ENCODE peak calls at places on chromosomes 7 and 10, in five cellular contexts. R, E, F, Y and X are unnamed samples.

GRCh38 chr10:21517134-21517982 is 8.1 kb downstream of the SKIDA1 start:
- DNase-seq in R (peak), E (peak), F (no peak), Y (no peak), X (no peak)

GRCh38 chr10:28532509-28533314 is at the start of gene WAC:
- DNase-seq in R (peak), E (peak), F (peak), Y (peak), X (peak)

GRCh38 chr10:58299580-58299979 is 30.6 kb downstream of the CISD1 start:
- DNase-seq in R (peak), E (no peak), F (peak), Y (no peak), X (peak)

GRCh38 chr7:28572321-28573058 is 160.2 kb downstream of the CREB5 start:
- DNase-seq in R (no peak), E (no peak), F (no peak), Y (no peak), X (no peak)

GRCh38 chr10:120347644-120348043 is 109.4 kb upstream of the PLPP4 start:
- DNase-seq in R (no peak), E (no peak), F (no peak), Y (no peak), X (no peak)

GRCh38 chr7:80236696-80237095 is 102.1 kb downstream of the GNAI1 start:
- DNase-seq in R (no peak), E (no peak), F (no peak), Y (no peak), X (no peak)

GRCh38 chr10:123804716-123805115 is 86.9 kb downstream of the CPXM2 start:
- DNase-seq in R (no peak), E (no peak), F (no peak), Y (peak), X (peak)

GRCh38 chr10:70666960-70667798 is 5.1 kb upstream of the ADAMTS14 start:
- DNase-seq in R (no peak), E (peak), F (no peak), Y (no peak), X (no peak)

GRCh38 chr10:29728541-29729049 is 93.8 kb upstream of the SVIL start:
- DNase-seq in R (no peak), E (no peak), F (no peak), Y (no peak), X (no peak)

GRCh38 chr10:4174197-4174596 is 389.2 kb upstream of the KLF6 start:
- DNase-seq in R (no peak), E (no peak), F (no peak), Y (no peak), X (no peak)

GRCh38 chr10:132383751-132384181 is 13.2 kb upstream of the PWWP2B start:
- DNase-seq in R (no peak), E (peak), F (no peak), Y (no peak), X (no peak)

GRCh38 chr10:99531696-99532050 is 1.1 kb upstream of the NKX2-3 start:
- DNase-seq in R (no peak), E (no peak), F (no peak), Y (no peak), X (no peak)

GRCh38 chr10:131636841-131637724 is 263.7 kb upstream of the PPP2R2D start:
- DNase-seq in R (no peak), E (no peak), F (no peak), Y (no peak), X (no peak)

GRCh38 chr10:129096340-129096984 is 370.6 kb upstream of the MGMT start:
- DNase-seq in R (peak), E (peak), F (no peak), Y (no peak), X (peak)

GRCh38 chr7:132377043-132377442 is 199.2 kb downstream of the PLXNA4 start:
- DNase-seq in R (no peak), E (no peak), F (no peak), Y (no peak), X (no peak)

GRCh38 chr7:30907527-30908267 is 4.0 kb upstream of the AQP1 start:
- DNase-seq in R (no peak), E (no peak), F (no peak), Y (no peak), X (no peak)

GRCh38 chr10:53601260-53601875 is 828.8 kb upstream of the MBL2 start:
- DNase-seq in R (no peak), E (no peak), F (no peak), Y (no peak), X (peak)

GRCh38 chr10:80855348-80855971 is 317.8 kb downstream of the SH2D4B start:
- DNase-seq in R (no peak), E (no peak), F (peak), Y (no peak), X (no peak)

GRCh38 chr10:108360187-108360586 is 1195.7 kb upstream of the SORCS1 start:
- DNase-seq in R (no peak), E (no peak), F (no peak), Y (no peak), X (peak)

GRCh38 chr10:58362026-58362799 is 23.0 kb upstream of the TFAM start:
- DNase-seq in R (no peak), E (no peak), F (no peak), Y (no peak), X (no peak)

DNA sequence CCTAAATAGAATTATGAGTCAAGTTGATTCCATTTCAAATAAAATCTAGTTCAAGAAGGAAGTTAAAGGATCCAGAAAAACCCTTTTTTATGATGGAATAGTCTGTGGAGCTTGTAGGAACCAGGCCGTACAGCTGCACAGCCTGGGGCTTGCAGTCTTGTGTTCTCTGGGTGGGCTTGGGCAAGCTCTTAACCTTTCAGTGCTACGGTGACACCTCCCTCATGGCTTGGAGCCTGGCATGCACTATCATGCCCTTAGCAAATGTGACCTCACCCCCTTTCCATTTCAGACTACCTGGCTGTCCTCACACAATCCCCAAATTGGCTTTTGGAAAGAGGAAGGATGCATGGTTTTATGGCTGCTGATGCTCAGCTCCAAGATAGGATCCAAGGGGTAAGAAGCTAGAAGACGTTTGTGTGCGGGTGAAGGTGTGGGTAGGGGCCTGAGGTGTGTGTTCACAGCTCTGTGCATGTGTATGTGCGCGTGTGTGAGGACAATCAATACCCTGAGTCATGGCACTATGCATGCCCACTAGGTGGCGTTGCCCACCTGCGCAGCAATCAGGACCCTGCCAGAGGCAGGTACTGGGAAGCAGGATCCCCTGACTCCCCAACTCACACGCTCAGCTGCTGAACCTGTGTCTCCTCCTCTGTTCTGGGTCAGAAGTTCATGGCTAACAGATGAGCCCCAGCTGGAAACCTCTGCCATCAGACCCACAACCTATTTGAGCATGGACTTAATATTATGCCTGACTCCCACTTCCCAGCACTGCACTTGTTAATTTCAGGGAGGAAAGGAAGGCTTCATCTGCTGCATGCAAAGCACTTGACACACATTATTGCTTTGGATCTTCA is 113.4 kb downstream of the PTPN20 start:
- DNase-seq in R (peak), E (peak), F (peak), Y (no peak), X (peak)
- TF ChIP-seq CTCF in R (peak), E (peak), F (peak), Y (peak), X (peak)

DNA sequence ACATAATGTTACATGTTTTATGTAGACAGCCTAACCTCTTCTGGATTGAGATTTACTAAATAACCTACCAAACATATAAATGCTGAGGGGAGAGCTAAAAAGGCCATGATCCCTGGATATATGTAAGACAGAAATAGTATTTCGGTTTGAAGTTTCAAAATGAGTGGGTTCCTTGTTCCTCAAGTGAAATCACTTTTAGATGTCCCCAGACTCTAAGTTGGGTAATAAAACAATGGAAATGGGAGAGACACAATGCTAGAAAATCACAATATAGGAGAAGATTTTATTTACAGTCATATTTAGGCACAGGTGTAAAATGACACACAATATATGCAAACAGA is 56.5 kb downstream of the SHTN1 start:
- DNase-seq in R (no peak), E (no peak), F (no peak), Y (no peak), X (no peak)
- TF ChIP-seq CTCF in R (no peak), E (no peak), F (no peak), Y (no peak), X (no peak)

GRCh38 chr10:102401735-102402511 is 6.4 kb downstream of the NFKB2 start:
- DNase-seq in R (no peak), E (peak), F (no peak), Y (no peak), X (peak)
- TF ChIP-seq CTCF in R (no peak), E (no peak), F (no peak), Y (no peak), X (no peak)

DNA sequence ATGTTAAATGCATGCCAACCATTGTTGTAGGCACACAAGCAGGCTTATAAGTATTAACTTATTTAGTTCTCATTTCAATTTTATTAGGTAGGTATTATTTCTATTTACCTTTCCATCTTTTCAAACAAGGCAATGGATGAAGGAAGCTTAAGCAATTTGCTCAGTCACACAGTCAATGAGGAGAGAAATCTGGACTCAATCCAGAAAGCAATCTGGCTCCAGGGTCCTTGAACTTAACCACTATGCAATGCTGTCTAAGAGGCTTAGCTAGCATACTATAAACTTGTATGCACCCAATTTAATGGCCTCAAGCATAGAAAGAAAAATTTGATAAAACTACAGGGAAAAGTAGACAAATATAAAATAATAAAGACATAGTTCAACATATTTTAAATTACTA is 88.6 kb downstream of the VWDE start:
- DNase-seq in R (no peak), E (no peak), F (no peak), Y (no peak), X (no peak)
- TF ChIP-seq CTCF in R (no peak), E (no peak), F (no peak), Y (no peak), X (no peak)

GRCh38 chr10:114548662-114549061 is 109.4 kb downstream of the ABLIM1 start:
- DNase-seq in R (no peak), E (no peak), F (no peak), Y (no peak), X (peak)

GRCh38 chr10:114552050-114552449 is 106.0 kb downstream of the ABLIM1 start:
- DNase-seq in R (no peak), E (no peak), F (no peak), Y (no peak), X (no peak)

GRCh38 chr10:114551310-114551972 is 106.6 kb downstream of the ABLIM1 start:
- DNase-seq in R (peak), E (peak), F (no peak), Y (no peak), X (no peak)

GRCh38 chr10:114547466-114547865 is 110.6 kb downstream of the ABLIM1 start:
- DNase-seq in R (no peak), E (no peak), F (no peak), Y (no peak), X (no peak)

DNA sequence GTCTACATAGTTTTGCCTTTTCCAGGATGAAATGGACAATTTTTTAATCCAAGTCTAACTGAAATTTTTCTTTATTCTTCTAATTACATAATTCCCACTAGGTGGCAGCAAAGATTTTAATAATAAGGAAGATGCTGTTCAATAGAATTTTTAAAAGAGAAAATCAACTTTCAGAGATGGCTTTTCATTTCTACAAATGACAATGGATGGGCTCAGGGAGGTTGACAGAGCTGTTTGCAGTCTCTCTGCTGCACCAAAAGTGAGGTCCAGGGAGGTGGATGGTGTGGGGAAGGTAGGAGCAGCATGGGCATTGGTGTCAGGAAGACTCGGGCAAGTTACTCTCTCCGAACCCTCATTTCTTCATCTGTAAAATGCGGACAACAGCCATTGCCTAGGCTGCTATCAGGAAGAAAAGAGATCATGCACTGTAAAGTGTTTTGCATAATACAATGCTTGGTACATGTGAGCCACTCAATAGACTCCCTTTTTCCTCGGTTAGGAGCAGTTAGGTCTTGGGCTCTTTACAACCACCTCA is 107.3 kb downstream of the ABLIM1 start:
- DNase-seq in R (no peak), E (no peak), F (no peak), Y (no peak), X (peak)
- TF ChIP-seq CTCF in R (peak), E (peak), F (peak), Y (no peak), X (peak)

GRCh38 chr7:155765458-155765857 is 46.8 kb downstream of the SHH start:
- DNase-seq in R (no peak), E (no peak), F (no peak), Y (no peak), X (no peak)
- TF ChIP-seq CTCF in R (no peak), E (no peak), F (no peak), Y (no peak), X (no peak)